ENCODE peak calls at places on chromosomes 3 and 15, in seven cellular contexts. One of them, this sample, is unnamed.

GRCh38 chr3:192825657-192826200 is 91.9 kb downstream of the MB21D2 start:
- DNase-seq in fibroblast of mammary gland: peak
- DNase-seq in WTC11: no peak
- DNase-seq in pancreas: no peak
- DNase-seq in HFFc6: no peak
- DNase-seq in mucosa of descending colon: no peak
- DNase-seq in IMR-90: peak
- DNase-seq in this sample: no peak

GRCh38 chr3:191350389-191351090 is 20.2 kb upstream of the UTS2B start:
- DNase-seq in fibroblast of mammary gland: no peak
- DNase-seq in WTC11: no peak
- DNase-seq in pancreas: no peak
- DNase-seq in HFFc6: peak
- DNase-seq in mucosa of descending colon: no peak
- DNase-seq in IMR-90: peak
- DNase-seq in this sample: no peak

GRCh38 chr15:94069834-94070233 is 161.5 kb upstream of the MCTP2 start:
- DNase-seq in fibroblast of mammary gland: no peak
- DNase-seq in WTC11: no peak
- DNase-seq in pancreas: no peak
- DNase-seq in HFFc6: no peak
- DNase-seq in mucosa of descending colon: no peak
- DNase-seq in IMR-90: no peak
- DNase-seq in this sample: no peak

GRCh38 chr15:48427960-48428547 is 96.8 kb downstream of the DUT start:
- DNase-seq in fibroblast of mammary gland: peak
- DNase-seq in WTC11: no peak
- DNase-seq in pancreas: no peak
- DNase-seq in HFFc6: peak
- DNase-seq in mucosa of descending colon: no peak
- DNase-seq in IMR-90: peak
- DNase-seq in this sample: peak

GRCh38 chr15:87753539-87753938 is 503.0 kb downstream of the NTRK3 start:
- DNase-seq in fibroblast of mammary gland: no peak
- DNase-seq in WTC11: peak
- DNase-seq in pancreas: no peak
- DNase-seq in HFFc6: no peak
- DNase-seq in mucosa of descending colon: no peak
- DNase-seq in IMR-90: no peak
- DNase-seq in this sample: no peak

GRCh38 chr15:81023483-81024264 is 23.0 kb downstream of the TLNRD1 start:
- DNase-seq in fibroblast of mammary gland: peak
- DNase-seq in WTC11: no peak
- DNase-seq in pancreas: no peak
- DNase-seq in HFFc6: peak
- DNase-seq in mucosa of descending colon: peak
- DNase-seq in IMR-90: peak
- DNase-seq in this sample: peak

GRCh38 chr15:67501177-67501835 is 19.6 kb upstream of the C15orf61 start:
- DNase-seq in fibroblast of mammary gland: peak
- DNase-seq in WTC11: no peak
- DNase-seq in pancreas: no peak
- DNase-seq in HFFc6: peak
- DNase-seq in mucosa of descending colon: no peak
- DNase-seq in IMR-90: peak
- DNase-seq in this sample: no peak

GRCh38 chr3:148023994-148024393 is 614.8 kb downstream of the ZIC1 start:
- DNase-seq in fibroblast of mammary gland: peak
- DNase-seq in WTC11: no peak
- DNase-seq in pancreas: no peak
- DNase-seq in HFFc6: peak
- DNase-seq in mucosa of descending colon: no peak
- DNase-seq in IMR-90: peak
- DNase-seq in this sample: no peak

GRCh38 chr3:68987322-68987721 is 26.2 kb downstream of the EOGT start:
- DNase-seq in fibroblast of mammary gland: no peak
- DNase-seq in WTC11: no peak
- DNase-seq in pancreas: no peak
- DNase-seq in HFFc6: no peak
- DNase-seq in mucosa of descending colon: no peak
- DNase-seq in IMR-90: no peak
- DNase-seq in this sample: no peak

GRCh38 chr3:123344175-123344908 is 104.5 kb downstream of the ADCY5 start:
- DNase-seq in fibroblast of mammary gland: peak
- DNase-seq in WTC11: no peak
- DNase-seq in pancreas: no peak
- DNase-seq in HFFc6: peak
- DNase-seq in mucosa of descending colon: no peak
- DNase-seq in IMR-90: peak
- DNase-seq in this sample: no peak

GRCh38 chr15:72511536-72511935 is 37.4 kb downstream of the ARIH1 start:
- DNase-seq in fibroblast of mammary gland: peak
- DNase-seq in WTC11: no peak
- DNase-seq in pancreas: no peak
- DNase-seq in HFFc6: no peak
- DNase-seq in mucosa of descending colon: no peak
- DNase-seq in IMR-90: no peak
- DNase-seq in this sample: no peak

GRCh38 chr3:62604301-62604700 is 231.0 kb upstream of the FEZF2 start:
- DNase-seq in fibroblast of mammary gland: peak
- DNase-seq in WTC11: no peak
- DNase-seq in pancreas: no peak
- DNase-seq in HFFc6: peak
- DNase-seq in mucosa of descending colon: no peak
- DNase-seq in IMR-90: peak
- DNase-seq in this sample: peak

GRCh38 chr3:51819709-51820406 is 40.8 kb upstream of the IQCF6 start:
- DNase-seq in fibroblast of mammary gland: no peak
- DNase-seq in WTC11: peak
- DNase-seq in pancreas: no peak
- DNase-seq in HFFc6: no peak
- DNase-seq in mucosa of descending colon: no peak
- DNase-seq in IMR-90: no peak
- DNase-seq in this sample: no peak

GRCh38 chr3:159239054-159239453 is 437.2 kb downstream of the MFSD1 start:
- DNase-seq in fibroblast of mammary gland: peak
- DNase-seq in WTC11: no peak
- DNase-seq in pancreas: no peak
- DNase-seq in HFFc6: no peak
- DNase-seq in mucosa of descending colon: no peak
- DNase-seq in IMR-90: no peak
- DNase-seq in this sample: peak

GRCh38 chr3:128448491-128448890 is 18.2 kb downstream of the DNAJB8 start:
- DNase-seq in fibroblast of mammary gland: no peak
- DNase-seq in WTC11: no peak
- DNase-seq in pancreas: no peak
- DNase-seq in HFFc6: no peak
- DNase-seq in mucosa of descending colon: no peak
- DNase-seq in IMR-90: no peak
- DNase-seq in this sample: no peak

GRCh38 chr3:25540187-25540765 is 112.2 kb downstream of the RARB start:
- DNase-seq in fibroblast of mammary gland: no peak
- DNase-seq in WTC11: no peak
- DNase-seq in pancreas: no peak
- DNase-seq in HFFc6: peak
- DNase-seq in mucosa of descending colon: no peak
- DNase-seq in IMR-90: no peak
- DNase-seq in this sample: no peak

GRCh38 chr15:29034151-29034550 is 148.4 kb downstream of the APBA2 start:
- DNase-seq in fibroblast of mammary gland: no peak
- DNase-seq in WTC11: no peak
- DNase-seq in pancreas: no peak
- DNase-seq in HFFc6: no peak
- DNase-seq in mucosa of descending colon: no peak
- DNase-seq in IMR-90: peak
- DNase-seq in this sample: no peak

GRCh38 chr15:75736256-75736655 is 23.6 kb upstream of the CSPG4 start:
- DNase-seq in fibroblast of mammary gland: no peak
- DNase-seq in WTC11: no peak
- DNase-seq in pancreas: no peak
- DNase-seq in HFFc6: no peak
- DNase-seq in mucosa of descending colon: peak
- DNase-seq in IMR-90: no peak
- DNase-seq in this sample: no peak

GRCh38 chr15:75733761-75734651 is 21.4 kb upstream of the CSPG4 start:
- DNase-seq in fibroblast of mammary gland: no peak
- DNase-seq in WTC11: no peak
- DNase-seq in pancreas: peak
- DNase-seq in HFFc6: no peak
- DNase-seq in mucosa of descending colon: peak
- DNase-seq in IMR-90: no peak
- DNase-seq in this sample: no peak

GRCh38 chr15:75731248-75732100 is 18.8 kb upstream of the CSPG4 start:
- DNase-seq in fibroblast of mammary gland: peak
- DNase-seq in WTC11: peak
- DNase-seq in pancreas: no peak
- DNase-seq in HFFc6: no peak
- DNase-seq in mucosa of descending colon: peak
- DNase-seq in IMR-90: peak
- DNase-seq in this sample: no peak

GRCh38 chr15:75732206-75732808 is 19.7 kb upstream of the CSPG4 start:
- DNase-seq in fibroblast of mammary gland: no peak
- DNase-seq in WTC11: no peak
- DNase-seq in pancreas: peak
- DNase-seq in HFFc6: no peak
- DNase-seq in mucosa of descending colon: peak
- DNase-seq in IMR-90: no peak
- DNase-seq in this sample: no peak

DNA sequence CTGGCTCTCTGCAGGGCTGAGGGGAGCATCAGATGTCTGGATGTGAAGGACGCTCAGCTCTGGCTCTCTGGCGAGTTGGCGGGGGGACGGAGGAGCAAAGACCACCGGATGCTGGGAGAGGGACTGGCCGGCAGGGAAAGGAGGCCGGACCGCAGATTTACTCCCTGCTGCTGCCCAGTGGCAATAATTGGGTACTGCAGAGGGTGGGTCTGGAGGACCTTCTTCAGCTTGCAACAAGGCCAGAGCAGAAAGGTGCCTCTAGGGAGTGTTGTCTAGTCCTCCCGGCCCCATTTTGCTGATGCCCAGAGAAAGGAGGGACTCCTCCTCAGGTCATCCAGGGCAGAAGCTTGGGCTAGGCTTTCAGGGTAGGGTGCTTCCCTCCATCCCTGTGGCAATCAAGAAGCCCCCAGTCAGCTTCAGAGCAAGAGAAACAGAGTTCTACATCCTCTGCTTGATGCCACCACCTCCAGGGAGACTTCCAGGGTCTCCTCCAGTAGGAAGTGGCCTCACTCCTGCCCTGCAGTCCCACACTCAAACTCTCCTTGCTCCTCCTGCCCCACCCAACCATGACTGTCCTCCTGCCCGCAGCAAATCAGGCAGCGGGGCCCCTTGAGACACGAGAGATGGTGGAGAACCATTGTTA is 20.3 kb upstream of the CSPG4 start:
- DNase-seq in fibroblast of mammary gland: peak
- DNase-seq in WTC11: peak
- DNase-seq in pancreas: peak
- DNase-seq in HFFc6: peak
- DNase-seq in mucosa of descending colon: peak
- DNase-seq in IMR-90: peak
- DNase-seq in this sample: no peak
- TF ChIP-seq CTCF in fibroblast of mammary gland: peak
- TF ChIP-seq CTCF in WTC11: peak
- TF ChIP-seq CTCF in pancreas: peak
- TF ChIP-seq CTCF in HFFc6: peak
- TF ChIP-seq CTCF in mucosa of descending colon: peak
- TF ChIP-seq CTCF in IMR-90: peak
- TF ChIP-seq CTCF in this sample: peak

DNA sequence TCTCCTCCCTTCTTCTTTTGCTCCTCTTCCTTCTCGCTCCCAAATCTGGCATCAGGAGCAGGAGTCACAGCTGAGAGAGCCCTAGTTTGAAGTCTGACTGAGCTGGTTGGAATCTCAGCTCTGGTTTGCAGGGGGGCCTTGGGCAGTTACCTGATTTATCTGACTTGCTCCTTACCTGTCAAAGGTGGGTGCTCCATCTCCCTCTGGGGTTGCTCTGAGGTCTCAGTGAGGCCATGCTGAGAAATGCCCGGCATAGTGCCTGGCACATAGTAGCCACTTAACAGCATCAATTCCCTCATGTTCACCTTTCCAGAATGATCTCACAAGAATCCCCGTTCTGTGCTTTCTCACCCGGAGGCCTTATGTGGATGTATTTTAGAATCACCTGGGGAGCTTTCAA is 121.2 kb upstream of the CTDSPL start:
- DNase-seq in fibroblast of mammary gland: no peak
- DNase-seq in WTC11: no peak
- DNase-seq in pancreas: no peak
- DNase-seq in HFFc6: no peak
- DNase-seq in mucosa of descending colon: no peak
- DNase-seq in IMR-90: no peak
- DNase-seq in this sample: no peak
- TF ChIP-seq CTCF in fibroblast of mammary gland: no peak
- TF ChIP-seq CTCF in WTC11: no peak
- TF ChIP-seq CTCF in pancreas: no peak
- TF ChIP-seq CTCF in HFFc6: no peak
- TF ChIP-seq CTCF in mucosa of descending colon: no peak
- TF ChIP-seq CTCF in IMR-90: no peak
- TF ChIP-seq CTCF in this sample: no peak

GRCh38 chr15:33699691-33700447 is 268.4 kb upstream of the CHRM5 start:
- DNase-seq in fibroblast of mammary gland: peak
- DNase-seq in WTC11: no peak
- DNase-seq in pancreas: no peak
- DNase-seq in HFFc6: peak
- DNase-seq in mucosa of descending colon: no peak
- DNase-seq in IMR-90: peak
- DNase-seq in this sample: no peak

GRCh38 chr15:33700695-33701303 is 267.5 kb upstream of the CHRM5 start:
- DNase-seq in fibroblast of mammary gland: peak
- DNase-seq in WTC11: peak
- DNase-seq in pancreas: peak
- DNase-seq in HFFc6: peak
- DNase-seq in mucosa of descending colon: peak
- DNase-seq in IMR-90: peak
- DNase-seq in this sample: peak

GRCh38 chr15:33698128-33698527 is 270.2 kb upstream of the CHRM5 start:
- DNase-seq in fibroblast of mammary gland: no peak
- DNase-seq in WTC11: no peak
- DNase-seq in pancreas: no peak
- DNase-seq in HFFc6: no peak
- DNase-seq in mucosa of descending colon: no peak
- DNase-seq in IMR-90: no peak
- DNase-seq in this sample: no peak

GRCh38 chr15:33699145-33699544 is 269.2 kb upstream of the CHRM5 start:
- DNase-seq in fibroblast of mammary gland: no peak
- DNase-seq in WTC11: no peak
- DNase-seq in pancreas: no peak
- DNase-seq in HFFc6: no peak
- DNase-seq in mucosa of descending colon: no peak
- DNase-seq in IMR-90: no peak
- DNase-seq in this sample: no peak

GRCh38 chr15:33701304-33701696 is 267.0 kb upstream of the CHRM5 start:
- DNase-seq in fibroblast of mammary gland: no peak
- DNase-seq in WTC11: no peak
- DNase-seq in pancreas: no peak
- DNase-seq in HFFc6: no peak
- DNase-seq in mucosa of descending colon: no peak
- DNase-seq in IMR-90: no peak
- DNase-seq in this sample: no peak
- TF ChIP-seq CTCF in fibroblast of mammary gland: peak
- TF ChIP-seq CTCF in WTC11: no peak
- TF ChIP-seq CTCF in pancreas: no peak
- TF ChIP-seq CTCF in HFFc6: no peak
- TF ChIP-seq CTCF in mucosa of descending colon: no peak
- TF ChIP-seq CTCF in IMR-90: no peak
- TF ChIP-seq CTCF in this sample: no peak

GRCh38 chr3:39166134-39166710 is 12.8 kb upstream of the CSRNP1 start:
- DNase-seq in fibroblast of mammary gland: peak
- DNase-seq in WTC11: no peak
- DNase-seq in pancreas: no peak
- DNase-seq in HFFc6: peak
- DNase-seq in mucosa of descending colon: no peak
- DNase-seq in IMR-90: peak
- DNase-seq in this sample: no peak
- TF ChIP-seq CTCF in fibroblast of mammary gland: peak
- TF ChIP-seq CTCF in WTC11: no peak
- TF ChIP-seq CTCF in pancreas: no peak
- TF ChIP-seq CTCF in HFFc6: peak
- TF ChIP-seq CTCF in mucosa of descending colon: no peak
- TF ChIP-seq CTCF in IMR-90: peak
- TF ChIP-seq CTCF in this sample: no peak